ENCODE peak calls at places on chromosomes 1 and 21, in eight cellular contexts. F, I, D, U, B, Q, R and L are unnamed samples. For H3K27me3 and H3K4me1, the result is how much of the 10 kb centered on the place peaks cover.

GRCh38 chr1:170426596-170426995 is 105.4 kb upstream of the GORAB start:
- DNase-seq in I (peak), R (no peak), F (no peak), D (no peak), U (no peak), Q (no peak), B (no peak), L (no peak)

GRCh38 chr1:233959971-233960710 is 55.7 kb downstream of the SLC35F3 start:
- DNase-seq in Q (no peak), U (no peak), D (no peak), I (no peak), R (no peak), B (no peak), F (no peak), L (no peak)

GRCh38 chr1:220874201-220874655 is 5.0 kb upstream of the HLX start:
- DNase-seq in R (no peak), U (no peak), Q (no peak), D (peak), B (no peak), I (peak), F (no peak), L (no peak)

GRCh38 chr1:158035976-158036583 is 42.6 kb downstream of the KIRREL1 start:
- DNase-seq in D (peak), U (no peak), R (no peak), B (no peak), I (peak), F (peak), Q (no peak), L (no peak)

GRCh38 chr1:186272486-186272885 is 102.6 kb downstream of the TPR start:
- DNase-seq in B (no peak), D (peak), U (no peak), R (no peak), F (no peak), Q (no peak), I (no peak), L (no peak)

GRCh38 chr1:29785554-29785953 is 549.2 kb downstream of the PTPRU start:
- DNase-seq in Q (no peak), B (no peak), R (no peak), D (no peak), I (no peak), F (no peak), U (no peak), L (no peak)

GRCh38 chr1:146032613-146033219 is 11.2 kb upstream of the HJV start:
- DNase-seq in F (peak), I (peak), U (no peak), B (no peak), R (no peak), Q (no peak), D (peak), L (no peak)

GRCh38 chr1:21305155-21305899 is 15.1 kb upstream of the ECE1 start:
- DNase-seq in F (no peak), Q (no peak), I (no peak), D (no peak), R (no peak), U (no peak), B (no peak), L (no peak)

GRCh38 chr1:243715285-243715684 is 134.8 kb downstream of the AKT3 start:
- DNase-seq in B (no peak), D (peak), I (no peak), R (no peak), Q (no peak), F (no peak), U (no peak), L (no peak)

GRCh38 chr1:119982006-119982405 is 85.7 kb upstream of the ADAM30 start:
- DNase-seq in D (peak), I (no peak), U (no peak), B (no peak), Q (no peak), R (no peak), F (peak), L (no peak)

GRCh38 chr1:22838965-22839364 is 128.3 kb downstream of the EPHB2 start:
- DNase-seq in R (no peak), U (peak), F (no peak), I (no peak), D (no peak), B (no peak), Q (no peak), L (no peak)

GRCh38 chr21:46637952-46638746 is 2.7 kb downstream of the PRMT2 start:
- DNase-seq in F (peak), I (no peak), U (no peak), Q (no peak), R (no peak), D (no peak), B (no peak), L (no peak)

GRCh38 chr1:112744019-112744578 is 29.0 kb upstream of the PPM1J start:
- DNase-seq in I (peak), Q (no peak), U (no peak), D (peak), F (peak), B (no peak), R (peak), L (no peak)

GRCh38 chr1:96259399-96259798 is 462.2 kb upstream of the PTBP2 start:
- DNase-seq in D (no peak), R (no peak), B (no peak), Q (no peak), F (no peak), I (peak), U (no peak), L (no peak)
- H3K27me3 ChIP-seq in D (under half), R (under half), B (under half), Q (under half), F (under half), I (under half), U (under half), L (under half)

DNA sequence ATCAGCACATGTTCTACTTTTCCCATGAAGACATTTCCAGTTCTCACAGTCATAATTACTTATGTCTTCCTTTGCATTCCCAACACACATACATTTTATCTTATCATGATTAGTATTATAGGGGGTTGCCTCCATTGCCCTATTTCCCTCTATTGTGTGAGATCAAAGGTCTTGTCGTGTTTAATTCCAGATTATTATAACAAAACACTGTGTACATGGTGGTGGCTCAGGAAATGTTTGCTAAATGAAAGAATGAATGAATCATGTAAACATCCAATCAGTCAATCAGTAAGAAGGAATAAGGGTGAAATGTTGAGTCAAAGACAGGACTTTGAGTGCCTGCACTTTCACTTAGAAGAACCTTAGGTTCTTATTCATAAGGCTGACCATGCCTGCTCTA is 376.0 kb downstream of the SMYD3 start:
- DNase-seq in D (no peak), B (no peak), R (no peak), U (no peak), Q (no peak), I (no peak), F (no peak), L (no peak)
- TF ChIP-seq CTCF in D (no peak), B (no peak), R (no peak), U (no peak), Q (no peak), I (no peak), F (no peak), L (no peak)

DNA sequence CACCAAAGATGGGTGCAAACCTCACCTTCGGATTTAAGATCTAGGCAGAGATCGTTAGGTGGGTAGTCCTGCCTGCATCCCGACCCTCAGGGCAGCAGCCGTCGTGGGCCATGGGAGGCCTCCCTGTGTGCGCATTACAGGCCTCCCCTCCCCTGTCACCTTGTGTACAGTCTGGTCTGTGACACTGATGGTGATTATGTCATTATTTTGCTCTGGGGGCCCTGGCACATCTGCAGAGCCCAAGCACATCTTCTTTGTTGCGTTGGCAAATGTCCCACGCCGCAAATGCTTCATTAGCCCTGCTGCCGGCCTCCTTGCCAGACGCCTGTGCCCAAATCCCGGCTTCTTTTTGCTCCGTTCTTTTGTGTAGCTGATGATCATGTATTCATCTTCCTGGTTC is 31.7 kb downstream of the PROX1 start:
- DNase-seq in F (no peak), U (no peak), B (no peak), Q (no peak), R (no peak), I (no peak), D (no peak), L (no peak)
- H3K4me1 ChIP-seq in F (under half), U (under half), B (under half), Q (under half), R (under half), I (under half), D (under half), L (under half)

GRCh38 chr1:2438641-2439040 is 26.3 kb upstream of the PEX10 start:
- DNase-seq in Q (no peak), F (no peak), D (no peak), R (no peak), U (no peak), I (no peak), B (no peak), L (no peak)
- H3K27me3 ChIP-seq in Q (under half), F (under half), D (half or more), R (under half), U (half or more), I (under half), B (under half), L (under half)

GRCh38 chr1:6081901-6082300 is 36.2 kb downstream of the KCNAB2 start:
- DNase-seq in D (no peak), F (no peak), B (no peak), Q (no peak), U (no peak), I (no peak), R (no peak), L (no peak)

GRCh38 chr1:6083385-6083784 is 37.7 kb downstream of the KCNAB2 start:
- DNase-seq in Q (no peak), B (no peak), I (no peak), F (no peak), U (no peak), D (no peak), R (peak), L (no peak)

GRCh38 chr1:6083801-6084467 is 38.2 kb downstream of the KCNAB2 start:
- DNase-seq in I (no peak), F (peak), Q (no peak), D (no peak), R (no peak), U (no peak), B (no peak), L (no peak)

GRCh38 chr1:6080469-6080868 is 34.8 kb downstream of the KCNAB2 start:
- DNase-seq in U (no peak), F (no peak), I (no peak), Q (no peak), B (no peak), D (no peak), R (no peak), L (no peak)

DNA sequence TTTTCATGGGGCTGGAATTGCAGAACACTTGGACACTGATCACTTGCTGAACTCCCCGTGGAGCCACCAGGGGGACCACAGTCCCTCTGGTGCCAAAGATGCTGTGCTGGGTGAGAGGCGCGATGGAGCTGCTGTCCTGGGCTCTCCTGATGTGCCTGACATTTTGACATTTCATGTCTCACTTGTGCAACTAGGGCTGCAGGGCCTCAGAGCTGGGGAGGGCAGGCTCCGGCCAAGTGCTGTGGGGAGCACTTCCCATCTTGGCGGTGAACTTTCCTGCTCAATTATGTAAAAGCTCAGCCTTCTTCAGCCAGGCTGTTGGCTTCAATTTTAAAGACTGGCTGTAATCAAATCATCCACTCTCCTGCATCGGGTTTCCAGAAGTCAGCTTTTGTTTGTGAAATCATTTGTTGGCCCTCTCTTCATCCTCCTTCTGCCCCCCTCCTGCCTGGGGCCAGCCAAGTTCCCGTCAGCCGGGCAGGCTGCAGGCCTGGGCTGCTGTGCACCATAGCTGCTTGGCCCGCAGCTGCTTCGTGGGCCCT is 36.8 kb downstream of the KCNAB2 start:
- DNase-seq in Q (no peak), B (no peak), R (peak), U (no peak), F (no peak), I (peak), D (peak), L (no peak)
- TF ChIP-seq CTCF in Q (peak), B (no peak), R (no peak), U (no peak), F (peak), I (peak), D (peak), L (no peak)

GRCh38 chr1:26161408-26162219 is 2.7 kb downstream of the FAM110D start:
- DNase-seq in Q (peak), U (no peak), I (peak), F (peak), R (peak), D (peak), B (no peak), L (no peak)

GRCh38 chr1:26160527-26161407 is 1.9 kb downstream of the FAM110D start:
- DNase-seq in D (no peak), Q (peak), R (no peak), F (no peak), B (no peak), U (no peak), I (peak), L (no peak)

GRCh38 chr1:26162220-26162703 is 3.4 kb downstream of the FAM110D start:
- DNase-seq in R (no peak), F (no peak), U (no peak), B (no peak), I (no peak), D (no peak), Q (no peak), L (no peak)

GRCh38 chr1:26158271-26159112 is at the start of gene FAM110D:
- DNase-seq in B (no peak), R (no peak), U (no peak), I (peak), Q (no peak), F (no peak), D (no peak), L (no peak)

GRCh38 chr1:26159113-26160039 is 497 bp downstream of the FAM110D start:
- DNase-seq in I (no peak), U (no peak), D (no peak), F (no peak), R (no peak), B (no peak), Q (peak), L (no peak)
- H3K4me1 ChIP-seq in I (half or more), U (under half), D (half or more), F (under half), R (half or more), B (under half), Q (under half), L (under half)

DNA sequence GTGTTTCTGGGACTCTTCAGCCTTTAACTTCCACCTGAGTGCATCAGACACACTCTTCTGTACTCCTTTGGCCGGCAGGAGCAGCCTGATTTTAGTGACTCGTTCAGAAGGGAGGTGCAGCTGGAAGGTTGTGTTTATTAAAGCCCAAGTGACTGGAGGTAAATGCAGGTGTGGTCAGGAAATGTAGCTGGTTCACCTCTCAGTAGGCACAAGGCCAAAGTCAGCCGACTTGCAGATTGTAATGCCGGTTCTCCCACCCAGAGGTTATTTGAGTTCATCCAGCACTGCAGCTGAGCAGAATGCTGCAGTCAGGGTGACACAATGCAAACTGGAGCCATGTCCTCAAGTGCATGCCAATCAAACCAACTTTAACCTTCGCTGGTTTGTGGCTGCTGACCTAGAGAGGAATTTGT is 91.5 kb downstream of the SPATA46 start:
- DNase-seq in D (peak), R (no peak), B (peak), Q (peak), F (peak), U (peak), I (peak), L (no peak)
- H3K27me3 ChIP-seq in D (under half), R (under half), B (under half), Q (under half), F (under half), U (under half), I (under half), L (under half)

GRCh38 chr1:235128453-235129328 is at the start of gene TOMM20:
- DNase-seq in Q (peak), F (peak), U (peak), D (peak), I (peak), R (peak), B (peak), L (peak)
- TF ChIP-seq CTCF in Q (no peak), F (no peak), U (no peak), D (no peak), I (no peak), R (no peak), B (no peak), L (peak)